ENCODE peak calls at places on chromosomes 12 and 14, in six cellular contexts. One of them, this sample, is unnamed.

GRCh38 chr14:95274874-95275273 is 44.8 kb downstream of the CLMN start:
- DNase-seq in stimulated activated CD4-positive, alpha-beta T cell treated with anti-CD3 and anti-CD28 coated beads, Interleukin-1b, Interleukin-23, amount 100 ng/mL, for 4 hours: no peak
- DNase-seq in progenitor cell of endocrine pancreas: no peak
- DNase-seq in adipocyte: no peak
- DNase-seq in NCI-H1092 treated with DMSO at 0.1 percent for 48 hours: no peak
- DNase-seq in SW480: no peak
- DNase-seq in this sample: no peak

GRCh38 chr12:39065455-39065854 is 160.1 kb upstream of the CPNE8 start:
- DNase-seq in stimulated activated CD4-positive, alpha-beta T cell treated with anti-CD3 and anti-CD28 coated beads, Interleukin-1b, Interleukin-23, amount 100 ng/mL, for 4 hours: no peak
- DNase-seq in progenitor cell of endocrine pancreas: no peak
- DNase-seq in adipocyte: no peak
- DNase-seq in NCI-H1092 treated with DMSO at 0.1 percent for 48 hours: no peak
- DNase-seq in SW480: no peak
- DNase-seq in this sample: no peak

GRCh38 chr12:22230280-22230794 is 104.2 kb downstream of the ST8SIA1 start:
- DNase-seq in stimulated activated CD4-positive, alpha-beta T cell treated with anti-CD3 and anti-CD28 coated beads, Interleukin-1b, Interleukin-23, amount 100 ng/mL, for 4 hours: no peak
- DNase-seq in progenitor cell of endocrine pancreas: no peak
- DNase-seq in adipocyte: peak; percentile 50
- DNase-seq in NCI-H1092 treated with DMSO at 0.1 percent for 48 hours: no peak
- DNase-seq in SW480: no peak
- DNase-seq in this sample: no peak

GRCh38 chr12:61365001-61365400 is 895.2 kb upstream of the USP15 start:
- DNase-seq in stimulated activated CD4-positive, alpha-beta T cell treated with anti-CD3 and anti-CD28 coated beads, Interleukin-1b, Interleukin-23, amount 100 ng/mL, for 4 hours: no peak
- DNase-seq in progenitor cell of endocrine pancreas: no peak
- DNase-seq in adipocyte: no peak
- DNase-seq in NCI-H1092 treated with DMSO at 0.1 percent for 48 hours: no peak
- DNase-seq in SW480: no peak
- DNase-seq in this sample: no peak

GRCh38 chr12:129009833-129010232 is 156.6 kb downstream of the GLT1D1 start:
- DNase-seq in stimulated activated CD4-positive, alpha-beta T cell treated with anti-CD3 and anti-CD28 coated beads, Interleukin-1b, Interleukin-23, amount 100 ng/mL, for 4 hours: no peak
- DNase-seq in progenitor cell of endocrine pancreas: no peak
- DNase-seq in adipocyte: no peak
- DNase-seq in NCI-H1092 treated with DMSO at 0.1 percent for 48 hours: no peak
- DNase-seq in SW480: no peak
- DNase-seq in this sample: no peak

GRCh38 chr14:89849931-89850330 is 104.6 kb downstream of the EFCAB11 start:
- DNase-seq in stimulated activated CD4-positive, alpha-beta T cell treated with anti-CD3 and anti-CD28 coated beads, Interleukin-1b, Interleukin-23, amount 100 ng/mL, for 4 hours: no peak
- DNase-seq in progenitor cell of endocrine pancreas: no peak
- DNase-seq in adipocyte: peak; percentile 70
- DNase-seq in NCI-H1092 treated with DMSO at 0.1 percent for 48 hours: no peak
- DNase-seq in SW480: no peak
- DNase-seq in this sample: no peak

GRCh38 chr14:95901014-95901413 is 24.4 kb downstream of the TUNAR start:
- DNase-seq in stimulated activated CD4-positive, alpha-beta T cell treated with anti-CD3 and anti-CD28 coated beads, Interleukin-1b, Interleukin-23, amount 100 ng/mL, for 4 hours: no peak
- DNase-seq in progenitor cell of endocrine pancreas: no peak
- DNase-seq in adipocyte: peak; percentile 3
- DNase-seq in NCI-H1092 treated with DMSO at 0.1 percent for 48 hours: no peak
- DNase-seq in SW480: peak; percentile 43
- DNase-seq in this sample: no peak

GRCh38 chr14:75380656-75381055 is 47.2 kb upstream of the JDP2 start:
- DNase-seq in stimulated activated CD4-positive, alpha-beta T cell treated with anti-CD3 and anti-CD28 coated beads, Interleukin-1b, Interleukin-23, amount 100 ng/mL, for 4 hours: no peak
- DNase-seq in progenitor cell of endocrine pancreas: no peak
- DNase-seq in adipocyte: no peak
- DNase-seq in NCI-H1092 treated with DMSO at 0.1 percent for 48 hours: no peak
- DNase-seq in SW480: no peak
- DNase-seq in this sample: no peak

GRCh38 chr12:76996983-76997382 is 68.4 kb downstream of the E2F7 start:
- DNase-seq in stimulated activated CD4-positive, alpha-beta T cell treated with anti-CD3 and anti-CD28 coated beads, Interleukin-1b, Interleukin-23, amount 100 ng/mL, for 4 hours: no peak
- DNase-seq in progenitor cell of endocrine pancreas: no peak
- DNase-seq in adipocyte: no peak
- DNase-seq in NCI-H1092 treated with DMSO at 0.1 percent for 48 hours: no peak
- DNase-seq in SW480: no peak
- DNase-seq in this sample: no peak

GRCh38 chr14:59919582-59920377 is at the start of gene LRRC9:
- DNase-seq in stimulated activated CD4-positive, alpha-beta T cell treated with anti-CD3 and anti-CD28 coated beads, Interleukin-1b, Interleukin-23, amount 100 ng/mL, for 4 hours: no peak
- DNase-seq in progenitor cell of endocrine pancreas: peak; percentile 84
- DNase-seq in adipocyte: peak; percentile 7
- DNase-seq in NCI-H1092 treated with DMSO at 0.1 percent for 48 hours: peak; percentile 97
- DNase-seq in SW480: no peak
- DNase-seq in this sample: no peak

GRCh38 chr12:132375747-132376463 is 46.5 kb upstream of the GALNT9 start:
- DNase-seq in stimulated activated CD4-positive, alpha-beta T cell treated with anti-CD3 and anti-CD28 coated beads, Interleukin-1b, Interleukin-23, amount 100 ng/mL, for 4 hours: no peak
- DNase-seq in progenitor cell of endocrine pancreas: no peak
- DNase-seq in adipocyte: no peak
- DNase-seq in NCI-H1092 treated with DMSO at 0.1 percent for 48 hours: no peak
- DNase-seq in SW480: no peak
- DNase-seq in this sample: no peak

GRCh38 chr12:6827437-6827894 is 741 bp upstream of the P3H3 start:
- DNase-seq in stimulated activated CD4-positive, alpha-beta T cell treated with anti-CD3 and anti-CD28 coated beads, Interleukin-1b, Interleukin-23, amount 100 ng/mL, for 4 hours: peak; percentile 38
- DNase-seq in progenitor cell of endocrine pancreas: no peak
- DNase-seq in adipocyte: peak; percentile 94
- DNase-seq in NCI-H1092 treated with DMSO at 0.1 percent for 48 hours: peak; percentile 73
- DNase-seq in SW480: peak; percentile 89
- DNase-seq in this sample: no peak

GRCh38 chr14:65002586-65003210 is 16.0 kb downstream of the FNTB start:
- DNase-seq in stimulated activated CD4-positive, alpha-beta T cell treated with anti-CD3 and anti-CD28 coated beads, Interleukin-1b, Interleukin-23, amount 100 ng/mL, for 4 hours: no peak
- DNase-seq in progenitor cell of endocrine pancreas: no peak
- DNase-seq in adipocyte: peak; percentile 58
- DNase-seq in NCI-H1092 treated with DMSO at 0.1 percent for 48 hours: no peak
- DNase-seq in SW480: no peak
- DNase-seq in this sample: no peak

GRCh38 chr12:99767809-99768208 is 120.3 kb downstream of the GARIN6 start:
- DNase-seq in stimulated activated CD4-positive, alpha-beta T cell treated with anti-CD3 and anti-CD28 coated beads, Interleukin-1b, Interleukin-23, amount 100 ng/mL, for 4 hours: no peak
- DNase-seq in progenitor cell of endocrine pancreas: no peak
- DNase-seq in adipocyte: peak; percentile 79
- DNase-seq in NCI-H1092 treated with DMSO at 0.1 percent for 48 hours: peak; percentile 35
- DNase-seq in SW480: peak; percentile 25
- DNase-seq in this sample: no peak

GRCh38 chr14:21185506-21185905 is 29.6 kb upstream of the OR5AU1 start:
- DNase-seq in stimulated activated CD4-positive, alpha-beta T cell treated with anti-CD3 and anti-CD28 coated beads, Interleukin-1b, Interleukin-23, amount 100 ng/mL, for 4 hours: no peak
- DNase-seq in progenitor cell of endocrine pancreas: no peak
- DNase-seq in adipocyte: no peak
- DNase-seq in NCI-H1092 treated with DMSO at 0.1 percent for 48 hours: no peak
- DNase-seq in SW480: no peak
- DNase-seq in this sample: no peak

GRCh38 chr12:110339184-110339952 is 58.3 kb downstream of the ATP2A2 start:
- DNase-seq in stimulated activated CD4-positive, alpha-beta T cell treated with anti-CD3 and anti-CD28 coated beads, Interleukin-1b, Interleukin-23, amount 100 ng/mL, for 4 hours: no peak
- DNase-seq in progenitor cell of endocrine pancreas: no peak
- DNase-seq in adipocyte: no peak
- DNase-seq in NCI-H1092 treated with DMSO at 0.1 percent for 48 hours: no peak
- DNase-seq in SW480: no peak
- DNase-seq in this sample: no peak

GRCh38 chr12:110921262-110921661 is 883 bp upstream of the MYL2 start:
- DNase-seq in stimulated activated CD4-positive, alpha-beta T cell treated with anti-CD3 and anti-CD28 coated beads, Interleukin-1b, Interleukin-23, amount 100 ng/mL, for 4 hours: no peak
- DNase-seq in progenitor cell of endocrine pancreas: no peak
- DNase-seq in adipocyte: no peak
- DNase-seq in NCI-H1092 treated with DMSO at 0.1 percent for 48 hours: no peak
- DNase-seq in SW480: no peak
- DNase-seq in this sample: no peak

GRCh38 chr14:24664366-24664765 is 30.4 kb upstream of the GZMB start:
- DNase-seq in stimulated activated CD4-positive, alpha-beta T cell treated with anti-CD3 and anti-CD28 coated beads, Interleukin-1b, Interleukin-23, amount 100 ng/mL, for 4 hours: no peak
- DNase-seq in progenitor cell of endocrine pancreas: no peak
- DNase-seq in adipocyte: no peak
- DNase-seq in NCI-H1092 treated with DMSO at 0.1 percent for 48 hours: no peak
- DNase-seq in SW480: no peak
- DNase-seq in this sample: no peak

GRCh38 chr12:112107306-112107705 is 1.3 kb downstream of the NAA25 start:
- DNase-seq in stimulated activated CD4-positive, alpha-beta T cell treated with anti-CD3 and anti-CD28 coated beads, Interleukin-1b, Interleukin-23, amount 100 ng/mL, for 4 hours: no peak
- DNase-seq in progenitor cell of endocrine pancreas: no peak
- DNase-seq in adipocyte: no peak
- DNase-seq in NCI-H1092 treated with DMSO at 0.1 percent for 48 hours: no peak
- DNase-seq in SW480: no peak
- DNase-seq in this sample: no peak

GRCh38 chr12:3085341-3086125 is 8.4 kb downstream of the TSPAN9 start:
- DNase-seq in stimulated activated CD4-positive, alpha-beta T cell treated with anti-CD3 and anti-CD28 coated beads, Interleukin-1b, Interleukin-23, amount 100 ng/mL, for 4 hours: no peak
- DNase-seq in progenitor cell of endocrine pancreas: no peak
- DNase-seq in adipocyte: no peak
- DNase-seq in NCI-H1092 treated with DMSO at 0.1 percent for 48 hours: no peak
- DNase-seq in SW480: no peak
- DNase-seq in this sample: no peak

GRCh38 chr14:74049886-74050495 is 30.8 kb downstream of the BBOF1 start:
- DNase-seq in stimulated activated CD4-positive, alpha-beta T cell treated with anti-CD3 and anti-CD28 coated beads, Interleukin-1b, Interleukin-23, amount 100 ng/mL, for 4 hours: no peak
- DNase-seq in progenitor cell of endocrine pancreas: no peak
- DNase-seq in adipocyte: peak; percentile 52
- DNase-seq in NCI-H1092 treated with DMSO at 0.1 percent for 48 hours: no peak
- DNase-seq in SW480: no peak
- DNase-seq in this sample: no peak

GRCh38 chr14:20608383-20609095 is 17.4 kb upstream of the RNASE12 start:
- DNase-seq in stimulated activated CD4-positive, alpha-beta T cell treated with anti-CD3 and anti-CD28 coated beads, Interleukin-1b, Interleukin-23, amount 100 ng/mL, for 4 hours: no peak
- DNase-seq in progenitor cell of endocrine pancreas: no peak
- DNase-seq in adipocyte: no peak
- DNase-seq in NCI-H1092 treated with DMSO at 0.1 percent for 48 hours: no peak
- DNase-seq in SW480: no peak
- DNase-seq in this sample: no peak

GRCh38 chr12:1927051-1927680 is 8.7 kb upstream of the CACNA2D4 start:
- DNase-seq in stimulated activated CD4-positive, alpha-beta T cell treated with anti-CD3 and anti-CD28 coated beads, Interleukin-1b, Interleukin-23, amount 100 ng/mL, for 4 hours: no peak
- DNase-seq in progenitor cell of endocrine pancreas: peak; percentile 8
- DNase-seq in adipocyte: no peak
- DNase-seq in NCI-H1092 treated with DMSO at 0.1 percent for 48 hours: no peak
- DNase-seq in SW480: no peak
- DNase-seq in this sample: no peak

GRCh38 chr12:57276935-57277563 is 26.1 kb upstream of the STAC3 start:
- DNase-seq in stimulated activated CD4-positive, alpha-beta T cell treated with anti-CD3 and anti-CD28 coated beads, Interleukin-1b, Interleukin-23, amount 100 ng/mL, for 4 hours: no peak
- DNase-seq in progenitor cell of endocrine pancreas: no peak
- DNase-seq in adipocyte: peak; percentile 40
- DNase-seq in NCI-H1092 treated with DMSO at 0.1 percent for 48 hours: no peak
- DNase-seq in SW480: peak; percentile 39
- DNase-seq in this sample: no peak